ENCODE peak calls at places on chromosomes 11 and 22, in eight cellular contexts. One of them, this sample, is unnamed.
A peak's percentile ranks its signal among the peaks of the same experiment; 100 is the strongest.

GRCh38 chr22:32951081-32951806 is 106.9 kb downstream of the SYN3 start:
- DNase-seq in dorsolateral prefrontal cortex: no peak
- DNase-seq in HTR-8/SVneo: no peak
- DNase-seq in psoas muscle: no peak
- DNase-seq in ovary: no peak
- DNase-seq in LoVo: no peak
- DNase-seq in activated CD8-positive, alpha-beta T cell treated with anti-CD3 and anti-CD28 coated beads for 36 hours: peak; percentile 4
- DNase-seq in SK-N-DZ: peak; percentile 76
- DNase-seq in this sample: peak; percentile 49

GRCh38 chr22:23060612-23061400 is 9.5 kb upstream of the GNAZ start:
- DNase-seq in dorsolateral prefrontal cortex: no peak
- DNase-seq in HTR-8/SVneo: no peak
- DNase-seq in psoas muscle: peak; percentile 53
- DNase-seq in ovary: peak; percentile 4
- DNase-seq in LoVo: no peak
- DNase-seq in activated CD8-positive, alpha-beta T cell treated with anti-CD3 and anti-CD28 coated beads for 36 hours: no peak
- DNase-seq in SK-N-DZ: no peak
- DNase-seq in this sample: no peak

GRCh38 chr22:48895341-48895740 is 932.3 kb downstream of the BRD1 start:
- DNase-seq in dorsolateral prefrontal cortex: peak; percentile 2
- DNase-seq in HTR-8/SVneo: no peak
- DNase-seq in psoas muscle: no peak
- DNase-seq in ovary: no peak
- DNase-seq in LoVo: no peak
- DNase-seq in activated CD8-positive, alpha-beta T cell treated with anti-CD3 and anti-CD28 coated beads for 36 hours: no peak
- DNase-seq in SK-N-DZ: no peak
- DNase-seq in this sample: no peak

GRCh38 chr11:111707039-111707690 is 59.0 kb downstream of the PPP2R1B start:
- DNase-seq in dorsolateral prefrontal cortex: no peak
- DNase-seq in HTR-8/SVneo: peak; percentile 67
- DNase-seq in psoas muscle: peak; percentile 60
- DNase-seq in ovary: peak; percentile 73
- DNase-seq in LoVo: no peak
- DNase-seq in activated CD8-positive, alpha-beta T cell treated with anti-CD3 and anti-CD28 coated beads for 36 hours: no peak
- DNase-seq in SK-N-DZ: no peak
- DNase-seq in this sample: no peak

GRCh38 chr11:92693146-92693545 is 276.3 kb upstream of the MTNR1B start:
- DNase-seq in dorsolateral prefrontal cortex: no peak
- DNase-seq in HTR-8/SVneo: no peak
- DNase-seq in psoas muscle: no peak
- DNase-seq in ovary: no peak
- DNase-seq in LoVo: no peak
- DNase-seq in activated CD8-positive, alpha-beta T cell treated with anti-CD3 and anti-CD28 coated beads for 36 hours: no peak
- DNase-seq in SK-N-DZ: no peak
- DNase-seq in this sample: no peak

GRCh38 chr11:79209540-79210266 is 231.1 kb downstream of the TENM4 start:
- DNase-seq in dorsolateral prefrontal cortex: no peak
- DNase-seq in HTR-8/SVneo: no peak
- DNase-seq in psoas muscle: no peak
- DNase-seq in ovary: no peak
- DNase-seq in LoVo: no peak
- DNase-seq in activated CD8-positive, alpha-beta T cell treated with anti-CD3 and anti-CD28 coated beads for 36 hours: no peak
- DNase-seq in SK-N-DZ: no peak
- DNase-seq in this sample: no peak

GRCh38 chr11:62137881-62138629 is 14.2 kb downstream of the INCENP start:
- DNase-seq in dorsolateral prefrontal cortex: no peak
- DNase-seq in HTR-8/SVneo: no peak
- DNase-seq in psoas muscle: no peak
- DNase-seq in ovary: peak; percentile 10
- DNase-seq in LoVo: no peak
- DNase-seq in activated CD8-positive, alpha-beta T cell treated with anti-CD3 and anti-CD28 coated beads for 36 hours: no peak
- DNase-seq in SK-N-DZ: no peak
- DNase-seq in this sample: no peak

GRCh38 chr11:119315139-119316016 is 1.6 kb downstream of the MCAM start:
- DNase-seq in dorsolateral prefrontal cortex: peak; percentile 71
- DNase-seq in HTR-8/SVneo: peak; percentile 65
- DNase-seq in psoas muscle: no peak
- DNase-seq in ovary: peak; percentile 39
- DNase-seq in LoVo: no peak
- DNase-seq in activated CD8-positive, alpha-beta T cell treated with anti-CD3 and anti-CD28 coated beads for 36 hours: peak; percentile 70
- DNase-seq in SK-N-DZ: no peak
- DNase-seq in this sample: no peak

GRCh38 chr11:72112541-72113136 is at the start of gene ANAPC15:
- DNase-seq in dorsolateral prefrontal cortex: peak; percentile 96
- DNase-seq in HTR-8/SVneo: peak; percentile 97
- DNase-seq in psoas muscle: peak; percentile 98
- DNase-seq in ovary: peak; percentile 98
- DNase-seq in LoVo: peak; percentile 98
- DNase-seq in activated CD8-positive, alpha-beta T cell treated with anti-CD3 and anti-CD28 coated beads for 36 hours: peak; percentile 100
- DNase-seq in SK-N-DZ: peak; percentile 100
- DNase-seq in this sample: peak; percentile 98

GRCh38 chr11:13337986-13338436 is 60.4 kb downstream of the BMAL1 start:
- DNase-seq in dorsolateral prefrontal cortex: no peak
- DNase-seq in HTR-8/SVneo: peak; percentile 39
- DNase-seq in psoas muscle: no peak
- DNase-seq in ovary: no peak
- DNase-seq in LoVo: no peak
- DNase-seq in activated CD8-positive, alpha-beta T cell treated with anti-CD3 and anti-CD28 coated beads for 36 hours: no peak
- DNase-seq in SK-N-DZ: no peak
- DNase-seq in this sample: no peak

GRCh38 chr11:2838091-2838490 is 47.5 kb downstream of the CDKN1C start:
- DNase-seq in dorsolateral prefrontal cortex: no peak
- DNase-seq in HTR-8/SVneo: no peak
- DNase-seq in psoas muscle: peak; percentile 31
- DNase-seq in ovary: no peak
- DNase-seq in LoVo: no peak
- DNase-seq in activated CD8-positive, alpha-beta T cell treated with anti-CD3 and anti-CD28 coated beads for 36 hours: no peak
- DNase-seq in SK-N-DZ: no peak
- DNase-seq in this sample: no peak

GRCh38 chr11:13577881-13578280 is 82.1 kb upstream of the PTH start:
- DNase-seq in dorsolateral prefrontal cortex: no peak
- DNase-seq in HTR-8/SVneo: no peak
- DNase-seq in psoas muscle: no peak
- DNase-seq in ovary: no peak
- DNase-seq in LoVo: no peak
- DNase-seq in activated CD8-positive, alpha-beta T cell treated with anti-CD3 and anti-CD28 coated beads for 36 hours: no peak
- DNase-seq in SK-N-DZ: no peak
- DNase-seq in this sample: no peak

GRCh38 chr22:17597217-17597616 is 31.3 kb downstream of the ATP6V1E1 start:
- DNase-seq in dorsolateral prefrontal cortex: no peak
- DNase-seq in HTR-8/SVneo: no peak
- DNase-seq in psoas muscle: no peak
- DNase-seq in ovary: no peak
- DNase-seq in LoVo: no peak
- DNase-seq in activated CD8-positive, alpha-beta T cell treated with anti-CD3 and anti-CD28 coated beads for 36 hours: no peak
- DNase-seq in SK-N-DZ: no peak
- DNase-seq in this sample: no peak

GRCh38 chr11:117819096-117820040 is 5.2 kb downstream of the FXYD2 start:
- DNase-seq in dorsolateral prefrontal cortex: peak; percentile 69
- DNase-seq in HTR-8/SVneo: peak; percentile 40
- DNase-seq in psoas muscle: peak; percentile 71
- DNase-seq in ovary: peak; percentile 63
- DNase-seq in LoVo: no peak
- DNase-seq in activated CD8-positive, alpha-beta T cell treated with anti-CD3 and anti-CD28 coated beads for 36 hours: peak; percentile 33
- DNase-seq in SK-N-DZ: peak; percentile 63
- DNase-seq in this sample: peak; percentile 35

GRCh38 chr22:22945195-22945594 is 57.6 kb downstream of the IGLL5 start:
- DNase-seq in dorsolateral prefrontal cortex: no peak
- DNase-seq in HTR-8/SVneo: no peak
- DNase-seq in psoas muscle: no peak
- DNase-seq in ovary: peak; percentile 3
- DNase-seq in LoVo: no peak
- DNase-seq in activated CD8-positive, alpha-beta T cell treated with anti-CD3 and anti-CD28 coated beads for 36 hours: no peak
- DNase-seq in SK-N-DZ: no peak
- DNase-seq in this sample: no peak

GRCh38 chr11:102306048-102306575 is 11.2 kb upstream of the BIRC3 start:
- DNase-seq in dorsolateral prefrontal cortex: peak; percentile 45
- DNase-seq in HTR-8/SVneo: no peak
- DNase-seq in psoas muscle: no peak
- DNase-seq in ovary: no peak
- DNase-seq in LoVo: peak; percentile 81
- DNase-seq in activated CD8-positive, alpha-beta T cell treated with anti-CD3 and anti-CD28 coated beads for 36 hours: peak; percentile 38
- DNase-seq in SK-N-DZ: no peak
- DNase-seq in this sample: no peak

GRCh38 chr11:65448418-65449196 is 26.0 kb downstream of the NEAT1 start:
- DNase-seq in dorsolateral prefrontal cortex: no peak
- DNase-seq in HTR-8/SVneo: no peak
- DNase-seq in psoas muscle: peak; percentile 78
- DNase-seq in ovary: no peak
- DNase-seq in LoVo: no peak
- DNase-seq in activated CD8-positive, alpha-beta T cell treated with anti-CD3 and anti-CD28 coated beads for 36 hours: peak; percentile 48
- DNase-seq in SK-N-DZ: peak; percentile 51
- DNase-seq in this sample: no peak

GRCh38 chr11:134573857-134574256 is 161.8 kb upstream of the B3GAT1 start:
- DNase-seq in dorsolateral prefrontal cortex: peak; percentile 79
- DNase-seq in HTR-8/SVneo: no peak
- DNase-seq in psoas muscle: no peak
- DNase-seq in ovary: no peak
- DNase-seq in LoVo: no peak
- DNase-seq in activated CD8-positive, alpha-beta T cell treated with anti-CD3 and anti-CD28 coated beads for 36 hours: no peak
- DNase-seq in SK-N-DZ: no peak
- DNase-seq in this sample: no peak

GRCh38 chr11:114089748-114090147 is 30.2 kb downstream of the ZBTB16 start:
- DNase-seq in dorsolateral prefrontal cortex: no peak
- DNase-seq in HTR-8/SVneo: no peak
- DNase-seq in psoas muscle: peak; percentile 65
- DNase-seq in ovary: peak; percentile 12
- DNase-seq in LoVo: no peak
- DNase-seq in activated CD8-positive, alpha-beta T cell treated with anti-CD3 and anti-CD28 coated beads for 36 hours: no peak
- DNase-seq in SK-N-DZ: no peak
- DNase-seq in this sample: no peak

GRCh38 chr11:68780829-68781228 is 29.5 kb upstream of the TESMIN start:
- DNase-seq in dorsolateral prefrontal cortex: no peak
- DNase-seq in HTR-8/SVneo: no peak
- DNase-seq in psoas muscle: no peak
- DNase-seq in ovary: no peak
- DNase-seq in LoVo: no peak
- DNase-seq in activated CD8-positive, alpha-beta T cell treated with anti-CD3 and anti-CD28 coated beads for 36 hours: peak; percentile 40
- DNase-seq in SK-N-DZ: peak; percentile 24
- DNase-seq in this sample: peak; percentile 85

GRCh38 chr11:2304156-2305139 is 2.6 kb downstream of the TSPAN32 start:
- DNase-seq in dorsolateral prefrontal cortex: no peak
- DNase-seq in HTR-8/SVneo: no peak
- DNase-seq in psoas muscle: peak; percentile 43
- DNase-seq in ovary: peak; percentile 34
- DNase-seq in LoVo: no peak
- DNase-seq in activated CD8-positive, alpha-beta T cell treated with anti-CD3 and anti-CD28 coated beads for 36 hours: no peak
- DNase-seq in SK-N-DZ: no peak
- DNase-seq in this sample: peak; percentile 64

GRCh38 chr11:67382481-67383136 is 9.2 kb upstream of the RAD9A start:
- DNase-seq in dorsolateral prefrontal cortex: peak; percentile 86
- DNase-seq in HTR-8/SVneo: peak; percentile 85
- DNase-seq in psoas muscle: peak; percentile 86
- DNase-seq in ovary: peak; percentile 86
- DNase-seq in LoVo: peak; percentile 76
- DNase-seq in activated CD8-positive, alpha-beta T cell treated with anti-CD3 and anti-CD28 coated beads for 36 hours: peak; percentile 90
- DNase-seq in SK-N-DZ: peak; percentile 77
- DNase-seq in this sample: peak; percentile 92

GRCh38 chr11:16772141-16772512 is 33.7 kb downstream of the C11orf58 start:
- DNase-seq in dorsolateral prefrontal cortex: no peak
- DNase-seq in HTR-8/SVneo: no peak
- DNase-seq in psoas muscle: no peak
- DNase-seq in ovary: no peak
- DNase-seq in LoVo: no peak
- DNase-seq in activated CD8-positive, alpha-beta T cell treated with anti-CD3 and anti-CD28 coated beads for 36 hours: no peak
- DNase-seq in SK-N-DZ: no peak
- DNase-seq in this sample: no peak

GRCh38 chr22:42353883-42354727 is 78.1 kb downstream of the NFAM1 start:
- DNase-seq in dorsolateral prefrontal cortex: no peak
- DNase-seq in HTR-8/SVneo: no peak
- DNase-seq in psoas muscle: no peak
- DNase-seq in ovary: no peak
- DNase-seq in LoVo: no peak
- DNase-seq in activated CD8-positive, alpha-beta T cell treated with anti-CD3 and anti-CD28 coated beads for 36 hours: no peak
- DNase-seq in SK-N-DZ: peak; percentile 89
- DNase-seq in this sample: no peak

GRCh38 chr22:38923463-38924196 is 33.8 kb upstream of the APOBEC3A start:
- DNase-seq in dorsolateral prefrontal cortex: peak; percentile 89
- DNase-seq in HTR-8/SVneo: peak; percentile 87
- DNase-seq in psoas muscle: peak; percentile 81
- DNase-seq in ovary: peak; percentile 80
- DNase-seq in LoVo: peak; percentile 79
- DNase-seq in activated CD8-positive, alpha-beta T cell treated with anti-CD3 and anti-CD28 coated beads for 36 hours: no peak
- DNase-seq in SK-N-DZ: peak; percentile 82
- DNase-seq in this sample: no peak

GRCh38 chr22:46902436-46902835 is 140.0 kb downstream of the TBC1D22A start:
- DNase-seq in dorsolateral prefrontal cortex: no peak
- DNase-seq in HTR-8/SVneo: no peak
- DNase-seq in psoas muscle: no peak
- DNase-seq in ovary: no peak
- DNase-seq in LoVo: no peak
- DNase-seq in activated CD8-positive, alpha-beta T cell treated with anti-CD3 and anti-CD28 coated beads for 36 hours: no peak
- DNase-seq in SK-N-DZ: no peak
- DNase-seq in this sample: no peak

GRCh38 chr11:123273616-123274015 is 78.6 kb upstream of the CLMP start:
- DNase-seq in dorsolateral prefrontal cortex: no peak
- DNase-seq in HTR-8/SVneo: no peak
- DNase-seq in psoas muscle: no peak
- DNase-seq in ovary: no peak
- DNase-seq in LoVo: no peak
- DNase-seq in activated CD8-positive, alpha-beta T cell treated with anti-CD3 and anti-CD28 coated beads for 36 hours: no peak
- DNase-seq in SK-N-DZ: no peak
- DNase-seq in this sample: no peak